ENCODE peak calls at places on chromosomes 16 and 17, in seven cellular contexts. Q is progenitor cell of endocrine pancreas; A is NCI-H524; P is AG20443; Z is NCI-H1436; O is NCI-H2029; N is stimulated activated naive CD8-positive, alpha-beta T cell treated with anti-CD3 and anti-CD28 coated beads, Interleukin-15, Interleukin-2, amounts not matched to agents 100 U/mL and 50 U/mL, for 24 hours. E is an unnamed sample.

GRCh38 chr16:78629173-78629572 is 529.7 kb downstream of the WWOX start:
- DNase-seq in Q (no peak), A (no peak), P (no peak), Z (no peak), O (no peak), N (no peak), E (no peak)

GRCh38 chr16:75080205-75081029 is 36.2 kb downstream of the LDHD start:
- DNase-seq in Q (no peak), A (no peak), P (peak; percentile 58), Z (no peak), O (no peak), N (no peak), E (no peak)

GRCh38 chr17:48510381-48510760 is 20.4 kb downstream of the HOXB1 start:
- DNase-seq in Q (no peak), A (no peak), P (no peak), Z (no peak), O (no peak), N (no peak), E (no peak)

GRCh38 chr16:84322749-84323148 is 28.1 kb downstream of the WFDC1 start:
- DNase-seq in Q (no peak), A (no peak), P (no peak), Z (no peak), O (no peak), N (no peak), E (no peak)

GRCh38 chr16:867421-868385 is 67.2 kb upstream of the GNG13 start:
- DNase-seq in Q (no peak), A (no peak), P (no peak), Z (no peak), O (no peak), N (no peak), E (no peak)

GRCh38 chr17:280901-281300 is 71.7 kb downstream of the RPH3AL start:
- DNase-seq in Q (no peak), A (no peak), P (no peak), Z (no peak), O (no peak), N (no peak), E (no peak)

GRCh38 chr16:63289834-63290460 is 1253.7 kb upstream of the CDH8 start:
- DNase-seq in Q (peak; percentile 32), A (no peak), P (peak; percentile 19), Z (peak; percentile 13), O (peak; percentile 12), N (peak; percentile 4), E (peak; percentile 6)

GRCh38 chr16:85479972-85480726 is 133.0 kb upstream of the GSE1 start:
- DNase-seq in Q (no peak), A (peak; percentile 90), P (no peak), Z (peak; percentile 85), O (no peak), N (peak; percentile 27), E (no peak)

GRCh38 chr16:4900750-4901149 is 36.2 kb downstream of the PPL start:
- DNase-seq in Q (no peak), A (no peak), P (no peak), Z (no peak), O (no peak), N (no peak), E (no peak)

GRCh38 chr16:22304411-22304810 is 7.2 kb downstream of the POLR3E start:
- DNase-seq in Q (no peak), A (no peak), P (no peak), Z (no peak), O (no peak), N (no peak), E (no peak)

GRCh38 chr16:53840472-53840871 is 136.5 kb downstream of the FTO start:
- DNase-seq in Q (no peak), A (no peak), P (no peak), Z (no peak), O (no peak), N (no peak), E (no peak)

GRCh38 chr16:84093120-84093878 is 23.4 kb downstream of the MBTPS1 start:
- DNase-seq in Q (no peak), A (no peak), P (no peak), Z (no peak), O (no peak), N (no peak), E (no peak)

GRCh38 chr17:81683208-81683583 is 401 bp downstream of the ARL16 start:
- DNase-seq in Q (no peak), A (no peak), P (peak; percentile 37), Z (no peak), O (no peak), N (no peak), E (no peak)

GRCh38 chr16:71412270-71413160 is 29.3 kb downstream of the TLE7 start:
- DNase-seq in Q (peak; percentile 67), A (peak; percentile 82), P (peak; percentile 89), Z (peak; percentile 63), O (peak; percentile 13), N (peak; percentile 68), E (peak; percentile 81)

GRCh38 chr16:68445458-68445857 is 2.9 kb downstream of the SMPD3 start:
- DNase-seq in Q (peak; percentile 17), A (peak; percentile 90), P (peak; percentile 55), Z (peak; percentile 67), O (peak; percentile 44), N (peak; percentile 64), E (peak; percentile 65)

GRCh38 chr17:2090804-2091534 is 36.1 kb downstream of the HIC1 start:
- DNase-seq in Q (no peak), A (no peak), P (peak; percentile 93), Z (no peak), O (no peak), N (no peak), E (peak; percentile 17)

GRCh38 chr16:1771864-1772361 is 570 bp upstream of the NME3 start:
- DNase-seq in Q (no peak), A (no peak), P (no peak), Z (no peak), O (no peak), N (no peak), E (no peak)

GRCh38 chr16:60608971-60609370 is 1427.3 kb downstream of the CDH8 start:
- DNase-seq in Q (no peak), A (no peak), P (no peak), Z (no peak), O (no peak), N (no peak), E (no peak)

GRCh38 chr17:70936724-70937123 is 767.4 kb downstream of the KCNJ2 start:
- DNase-seq in Q (no peak), A (no peak), P (no peak), Z (no peak), O (no peak), N (no peak), E (no peak)

GRCh38 chr16:86202267-86202666 is 303.3 kb downstream of the IRF8 start:
- DNase-seq in Q (no peak), A (no peak), P (no peak), Z (no peak), O (no peak), N (no peak), E (no peak)

GRCh38 chr17:80992077-80992947 is 671 bp downstream of the CHMP6 start:
- DNase-seq in Q (no peak), A (no peak), P (peak; percentile 56), Z (no peak), O (no peak), N (no peak), E (no peak)

GRCh38 chr16:69566437-69567030 is 768 bp downstream of the NFAT5 start:
- DNase-seq in Q (peak; percentile 19), A (peak; percentile 32), P (peak; percentile 82), Z (no peak), O (no peak), N (peak; percentile 50), E (peak; percentile 69)

GRCh38 chr17:78655251-78655940 is 78.2 kb upstream of the DNAH17 start:
- DNase-seq in Q (no peak), A (no peak), P (no peak), Z (no peak), O (no peak), N (no peak), E (no peak)

GRCh38 chr17:39244016-39244599 is 18.4 kb upstream of the STAC2 start:
- DNase-seq in Q (no peak), A (no peak), P (no peak), Z (no peak), O (no peak), N (no peak), E (no peak)

GRCh38 chr17:41660221-41660711 is 28.4 kb upstream of the EIF1 start:
- DNase-seq in Q (no peak), A (no peak), P (no peak), Z (no peak), O (no peak), N (no peak), E (no peak)

GRCh38 chr17:66275651-66276050 is 26.8 kb upstream of the PRKCA start:
- DNase-seq in Q (no peak), A (no peak), P (peak; percentile 79), Z (no peak), O (no peak), N (peak; percentile 35), E (peak; percentile 50)

GRCh38 chr16:82650804-82651203 is 24.0 kb downstream of the CDH13 start:
- DNase-seq in Q (no peak), A (no peak), P (no peak), Z (no peak), O (no peak), N (no peak), E (no peak)

GRCh38 chr17:78379134-78379497 is 667 bp downstream of the PGS1 start:
- DNase-seq in Q (no peak), A (no peak), P (peak; percentile 45), Z (no peak), O (no peak), N (no peak), E (no peak)

GRCh38 chr17:75241996-75242460 is 19.4 kb downstream of the GGA3 start:
- DNase-seq in Q (no peak), A (no peak), P (peak; percentile 85), Z (no peak), O (no peak), N (no peak), E (no peak)

GRCh38 chr17:63406689-63407330 is 39.3 kb downstream of the CYB561 start:
- DNase-seq in Q (peak; percentile 56), A (peak; percentile 76), P (peak; percentile 77), Z (peak; percentile 92), O (peak; percentile 81), N (peak; percentile 69), E (peak; percentile 76)

GRCh38 chr17:45814622-45815606 is 29.8 kb upstream of the SPPL2C start:
- DNase-seq in Q (no peak), A (no peak), P (no peak), Z (no peak), O (no peak), N (no peak), E (no peak)

GRCh38 chr17:1398900-1399299 is 1.1 kb downstream of the YWHAE start:
- DNase-seq in Q (no peak), A (no peak), P (peak; percentile 36), Z (no peak), O (no peak), N (peak; percentile 31), E (peak; percentile 22)

GRCh38 chr17:39782481-39782880 is 44.7 kb downstream of the GRB7 start:
- DNase-seq in Q (no peak), A (no peak), P (no peak), Z (no peak), O (peak; percentile 23), N (no peak), E (no peak)

GRCh38 chr16:81715358-81716196 is 63.5 kb upstream of the PLCG2 start:
- DNase-seq in Q (no peak), A (no peak), P (no peak), Z (no peak), O (no peak), N (no peak), E (no peak)

GRCh38 chr16:30131869-30132475 is 9.0 kb upstream of the MAPK3 start:
- DNase-seq in Q (no peak), A (peak; percentile 96), P (no peak), Z (peak; percentile 47), O (peak; percentile 97), N (no peak), E (no peak)

GRCh38 chr16:2919511-2920255 is 8.0 kb downstream of the FLYWCH1 start:
- DNase-seq in Q (peak; percentile 54), A (peak; percentile 72), P (peak; percentile 75), Z (peak; percentile 43), O (peak; percentile 13), N (peak; percentile 59), E (peak; percentile 58)

GRCh38 chr17:28188841-28189263 is 130.1 kb upstream of the TMEM97 start:
- DNase-seq in Q (no peak), A (no peak), P (no peak), Z (no peak), O (no peak), N (no peak), E (no peak)

GRCh38 chr17:57097832-57098421 is 12.9 kb downstream of the AKAP1 start:
- DNase-seq in Q (no peak), A (no peak), P (peak; percentile 77), Z (no peak), O (no peak), N (no peak), E (no peak)

E was measured in K562.